ENCODE peak calls at places on chromosome 21, in five cellular contexts. Q is Panc1; I is HFF-Myc; S is stimulated activated CD4-positive, alpha-beta T cell treated with anti-CD3 and anti-CD28 coated beads, Interleukin-12 subunit alpha, Interleukin-12 subunit beta, amount 100 ng/mL, for 4 hours; B is cardiac septum. O is an unnamed sample.

GRCh38 chr21:37073417-37074194 is 552 bp downstream of the TTC3 start:
- DNase-seq in Q (no peak), I (no peak), S (peak; percentile 53), B (peak; percentile 79), O (peak; percentile 86)

GRCh38 chr21:42056996-42057689 is 14.0 kb upstream of the UMODL1 start:
- DNase-seq in Q (no peak), I (no peak), S (no peak), B (no peak), O (no peak)

GRCh38 chr21:31874817-31875216 is 2.0 kb downstream of the HUNK start:
- DNase-seq in Q (no peak), I (no peak), S (no peak), B (no peak), O (no peak)

GRCh38 chr21:39258207-39258606 is 55.2 kb downstream of the BRWD1 start:
- DNase-seq in Q (no peak), I (no peak), S (no peak), B (no peak), O (no peak)

GRCh38 chr21:33844104-33844889 is 71.3 kb downstream of the ATP5PO start:
- DNase-seq in Q (no peak), I (peak; percentile 36), S (no peak), B (no peak), O (peak; percentile 79)

GRCh38 chr21:15604424-15604823 is 125.4 kb upstream of the USP25 start:
- DNase-seq in Q (no peak), I (peak; percentile 9), S (no peak), B (no peak), O (no peak)

GRCh38 chr21:44893278-44893556 is 19.7 kb upstream of the PTTG1IP start:
- DNase-seq in Q (no peak), I (no peak), S (no peak), B (no peak), O (no peak)

GRCh38 chr21:38440746-38441145 is 57.5 kb downstream of the ERG start:
- DNase-seq in Q (no peak), I (no peak), S (no peak), B (no peak), O (no peak)

GRCh38 chr21:41817877-41818855 is 51.3 kb upstream of the RIPK4 start:
- DNase-seq in Q (no peak), I (no peak), S (no peak), B (peak; percentile 72), O (no peak)

GRCh38 chr21:16308269-16308668 is 578.5 kb downstream of the USP25 start:
- DNase-seq in Q (no peak), I (no peak), S (no peak), B (no peak), O (no peak)